ENCODE peak calls at places on chromosomes 11 and 22, in four cellular contexts. V, B, D and O are unnamed samples.

GRCh38 chr22:39596601-39597000 is 26.0 kb downstream of the CACNA1I start:
- DNase-seq in V (no peak), B (no peak), D (no peak), O (no peak)

GRCh38 chr22:26673485-26673884 is 16.1 kb downstream of the MIAT start:
- DNase-seq in V (no peak), B (peak), D (peak), O (peak)

GRCh38 chr11:111913997-111914396 is 1.5 kb downstream of the HSPB2 start:
- DNase-seq in V (no peak), B (peak), D (no peak), O (no peak)

GRCh38 chr11:73325036-73325981 is 17.2 kb downstream of the ARHGEF17 start:
- DNase-seq in V (no peak), B (peak), D (no peak), O (peak)

GRCh38 chr11:68832476-68833176 is 9.1 kb downstream of the CPT1A start:
- DNase-seq in V (no peak), B (no peak), D (no peak), O (no peak)

GRCh38 chr11:18203723-18204122 is 31.1 kb downstream of the MRGPRX4 start:
- DNase-seq in V (peak), B (peak), D (peak), O (peak)

GRCh38 chr11:123072279-123072678 is 10.3 kb upstream of the HSPA8 start:
- DNase-seq in V (no peak), B (no peak), D (no peak), O (no peak)

GRCh38 chr11:68837583-68838571 is 3.8 kb downstream of the CPT1A start:
- DNase-seq in V (no peak), B (no peak), D (no peak), O (no peak)

GRCh38 chr11:100403817-100404216 is 283.3 kb upstream of the ARHGAP42 start:
- DNase-seq in V (no peak), B (peak), D (no peak), O (no peak)

GRCh38 chr11:69744435-69744834 is 30.7 kb downstream of the FGF4 start:
- DNase-seq in V (peak), B (peak), D (no peak), O (no peak)

GRCh38 chr22:32650553-32651345 is 150.8 kb upstream of the TIMP3 start:
- DNase-seq in V (peak), B (peak), D (peak), O (no peak)

GRCh38 chr22:40491990-40492631 is 121.7 kb downstream of the SGSM3 start:
- DNase-seq in V (no peak), B (peak), D (no peak), O (peak)

GRCh38 chr11:291281-292210 is 2.6 kb downstream of the PGGHG start:
- DNase-seq in V (no peak), B (no peak), D (no peak), O (no peak)

GRCh38 chr11:126914941-126915340 is 85.6 kb downstream of the KIRREL3 start:
- DNase-seq in V (peak), B (peak), D (no peak), O (no peak)

GRCh38 chr22:20509344-20510047 is 2.1 kb downstream of the MED15 start:
- DNase-seq in V (peak), B (peak), D (peak), O (peak)

GRCh38 chr11:16857186-16857585 is 118.7 kb downstream of the C11orf58 start:
- DNase-seq in V (no peak), B (no peak), D (peak), O (no peak)

GRCh38 chr22:31155425-31155824 is 4.6 kb upstream of the RNF185 start:
- DNase-seq in V (no peak), B (peak), D (no peak), O (no peak)

GRCh38 chr11:69931060-69931910 is 112.1 kb upstream of the FGF3 start:
- DNase-seq in V (no peak), B (no peak), D (no peak), O (no peak)

GRCh38 chr11:112227002-112227401 is 774 bp downstream of the PTS start:
- DNase-seq in V (peak), B (peak), D (peak), O (no peak)

GRCh38 chr22:19523240-19524169 is 705 bp downstream of the CLDN5 start:
- DNase-seq in V (peak), B (peak), D (no peak), O (peak)

GRCh38 chr11:32781721-32782120 is 12.7 kb downstream of the CCDC73 start:
- DNase-seq in V (no peak), B (no peak), D (no peak), O (no peak)

GRCh38 chr11:18705651-18706281 is 7.2 kb downstream of the TMEM86A start:
- DNase-seq in V (no peak), B (no peak), D (no peak), O (no peak)

GRCh38 chr11:85310479-85310878 is 316.7 kb downstream of the DLG2 start:
- DNase-seq in V (no peak), B (no peak), D (no peak), O (no peak)

GRCh38 chr11:129435499-129436245 is 60.0 kb downstream of the BARX2 start:
- DNase-seq in V (no peak), B (no peak), D (no peak), O (no peak)

GRCh38 chr22:46290121-46290842 is 6.4 kb upstream of the GTSE1 start:
- DNase-seq in V (no peak), B (no peak), D (no peak), O (no peak)

GRCh38 chr11:11964774-11965150 is 43.7 kb downstream of the DKK3 start:
- DNase-seq in V (no peak), B (no peak), D (no peak), O (no peak)

GRCh38 chr11:45847908-45848316 is 637 bp downstream of the CRY2 start:
- DNase-seq in V (peak), B (peak), D (peak), O (peak)

GRCh38 chr11:27469333-27469680 is 3.3 kb downstream of the LGR4 start:
- DNase-seq in V (no peak), B (no peak), D (no peak), O (no peak)

GRCh38 chr22:25404556-25404922 is 159.9 kb upstream of the GRK3 start:
- DNase-seq in V (no peak), B (no peak), D (peak), O (no peak)

DNA sequence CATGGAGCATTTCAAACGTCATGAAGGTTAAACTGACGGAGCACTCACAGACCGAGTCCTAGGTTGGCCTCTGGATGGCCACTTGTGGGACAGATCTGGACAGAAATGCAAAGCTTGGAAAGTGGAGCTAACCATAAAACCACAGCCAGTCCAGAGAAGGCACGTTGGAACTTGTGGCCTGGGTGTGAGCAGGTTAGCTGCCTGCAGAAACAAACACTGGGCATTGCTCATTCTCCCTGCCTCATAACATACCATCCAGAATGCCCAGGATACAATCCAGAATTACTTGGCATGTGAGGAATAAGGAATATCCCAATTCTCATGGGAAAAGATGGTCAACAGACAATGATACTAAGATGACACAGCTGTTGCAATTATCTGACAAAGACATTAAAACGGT is 1005.0 kb downstream of the TBC1D22A start:
- DNase-seq in V (no peak), B (no peak), D (no peak), O (no peak)
- H3K4me3 ChIP-seq in V (no peak), B (no peak), D (no peak), O (no peak)

DNA sequence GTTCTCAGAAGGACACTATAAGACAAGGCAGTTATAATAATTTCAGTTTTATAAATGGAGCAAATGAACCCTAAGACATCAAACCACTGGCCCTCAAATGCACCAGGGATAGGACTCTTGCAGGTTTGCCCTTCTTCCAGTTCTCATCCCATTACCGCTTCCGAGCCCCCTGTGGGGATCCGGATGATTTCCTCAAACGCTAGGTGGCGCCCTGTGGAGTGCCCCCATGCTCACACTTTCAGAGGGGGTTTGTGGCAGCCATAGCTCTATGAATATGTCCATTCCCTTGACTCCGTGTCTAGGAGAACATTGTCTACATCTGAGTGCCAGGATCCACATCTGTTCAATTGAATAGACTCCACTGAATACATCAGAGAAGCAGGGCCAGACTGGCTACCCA is 816.3 kb downstream of the NTM start:
- DNase-seq in V (no peak), B (no peak), D (peak), O (no peak)
- TF ChIP-seq CTCF in V (peak), B (peak), D (no peak), O (peak)

DNA sequence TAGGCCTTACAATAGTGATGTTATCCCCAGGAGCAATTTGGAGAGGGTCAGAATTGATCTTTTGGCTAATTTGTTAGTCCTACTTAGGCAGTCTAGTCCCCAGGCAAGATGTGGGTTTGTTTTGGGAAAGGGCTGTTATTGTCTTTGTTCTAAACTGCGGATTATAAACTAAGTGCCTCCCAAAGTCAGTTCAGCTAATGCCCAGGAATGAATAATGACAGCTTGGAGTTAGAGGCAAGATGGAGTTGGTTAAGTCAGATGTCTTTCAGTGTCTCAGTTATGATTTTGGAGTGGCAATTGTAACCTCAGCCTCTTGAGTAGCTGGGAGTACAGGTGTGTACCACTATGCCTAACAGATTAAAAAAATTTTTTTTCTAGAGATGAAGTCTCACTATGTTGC is 7.3 kb upstream of the CLNS1A start:
- DNase-seq in V (no peak), B (no peak), D (no peak), O (no peak)
- H3K4me3 ChIP-seq in V (no peak), B (no peak), D (no peak), O (no peak)

DNA sequence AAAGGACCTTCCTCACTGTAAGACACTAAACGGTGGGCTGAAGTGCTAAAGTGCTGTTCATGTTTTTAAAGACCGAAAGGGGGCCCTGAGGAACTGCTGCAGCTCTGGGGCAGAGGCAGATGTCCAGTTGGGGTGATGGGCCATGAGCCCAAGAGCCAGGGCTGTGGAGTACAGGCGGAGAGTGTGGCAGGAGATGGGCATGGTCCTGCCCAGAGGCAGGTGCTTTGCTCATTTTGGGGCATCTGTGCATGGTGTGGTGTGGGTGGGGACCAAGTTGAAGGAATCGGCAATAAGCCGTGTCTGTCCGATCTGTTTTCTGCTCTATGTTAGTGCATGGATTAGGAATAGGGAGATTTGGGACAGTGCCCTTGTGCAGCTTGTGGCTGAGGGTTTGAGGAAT is 258.3 kb downstream of the NTM start:
- DNase-seq in V (no peak), B (no peak), D (no peak), O (no peak)
- TF ChIP-seq CTCF in V (no peak), B (no peak), D (no peak), O (no peak)

GRCh38 chr11:75554258-75555022 is 7.6 kb upstream of the SERPINH1 start:
- DNase-seq in V (peak), B (peak), D (peak), O (no peak)
- H3K4me3 ChIP-seq in V (peak), B (peak), D (no peak), O (no peak)

DNA sequence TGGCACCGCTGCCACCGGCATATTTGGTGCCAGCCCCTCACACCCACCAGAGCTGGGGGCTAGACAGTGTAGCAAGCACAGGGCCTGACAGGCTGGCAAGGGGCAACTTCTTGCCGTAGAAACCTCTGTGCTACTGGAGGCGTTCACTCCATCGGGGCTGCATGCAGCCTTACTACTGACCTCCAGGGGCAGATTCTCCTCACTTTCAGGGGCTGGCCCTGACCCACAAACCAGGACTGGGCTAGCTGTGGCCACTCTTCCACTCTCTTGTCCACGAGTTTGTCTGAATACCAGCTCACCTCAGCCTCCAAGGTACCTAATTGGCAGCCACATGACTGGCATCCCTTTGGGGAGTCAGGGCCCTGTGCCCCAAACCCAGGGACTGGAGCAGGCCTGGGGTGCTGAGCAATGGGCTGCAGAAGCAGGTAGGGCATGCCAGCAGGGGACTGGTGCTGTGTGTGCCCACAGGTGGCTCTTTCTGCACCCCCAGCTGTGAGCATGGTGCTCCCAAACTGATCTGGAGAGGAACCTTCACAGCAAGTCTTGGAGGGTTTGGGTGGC is 2.1 kb upstream of the LMO1 start:
- DNase-seq in V (no peak), B (no peak), D (no peak), O (no peak)
- TF ChIP-seq CTCF in V (peak), B (no peak), D (no peak), O (no peak)

DNA sequence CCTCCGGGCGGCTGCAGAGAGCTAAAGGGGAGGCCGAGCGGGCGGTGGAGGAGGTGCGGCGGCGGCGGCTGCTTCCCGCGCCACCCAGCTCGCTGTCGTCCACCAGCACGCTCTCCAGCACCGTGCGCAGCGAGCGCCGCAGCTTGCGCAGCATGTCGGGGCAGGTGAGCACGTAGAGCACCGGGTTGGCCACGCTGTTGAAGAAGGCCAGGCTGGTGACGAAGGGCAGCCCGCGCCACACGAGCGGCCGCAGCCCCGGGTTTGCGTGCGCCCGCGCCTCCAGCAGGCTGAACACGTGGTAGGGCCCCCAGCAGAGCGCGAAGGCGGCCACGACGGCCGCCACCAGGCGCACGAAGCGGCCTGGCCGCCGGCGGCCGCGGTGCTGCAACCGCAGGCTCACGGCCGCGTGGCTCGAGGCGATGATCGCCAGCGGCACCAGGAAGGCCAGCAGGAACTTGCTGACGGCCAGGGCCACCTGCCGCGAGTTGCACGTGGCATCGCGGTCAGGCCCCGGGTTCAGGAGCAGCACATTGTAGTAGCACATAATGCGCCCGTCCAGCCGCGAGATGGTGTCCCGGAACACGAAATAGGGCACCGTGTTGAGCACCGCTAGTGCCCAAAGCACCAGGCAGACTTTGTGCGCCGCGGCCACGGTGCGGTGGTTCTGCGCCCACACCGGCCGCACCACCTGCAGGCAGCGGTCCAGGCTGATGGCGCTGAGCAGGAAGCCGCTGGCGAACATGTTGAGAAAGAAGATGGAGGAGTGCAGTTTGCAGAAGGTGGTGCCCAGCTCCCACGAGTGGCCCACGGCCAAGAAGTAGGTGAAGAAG is 2.9 kb downstream of the PTGDR2 start:
- DNase-seq in V (no peak), B (no peak), D (no peak), O (no peak)
- H3K4me3 ChIP-seq in V (no peak), B (no peak), D (no peak), O (no peak)

DNA sequence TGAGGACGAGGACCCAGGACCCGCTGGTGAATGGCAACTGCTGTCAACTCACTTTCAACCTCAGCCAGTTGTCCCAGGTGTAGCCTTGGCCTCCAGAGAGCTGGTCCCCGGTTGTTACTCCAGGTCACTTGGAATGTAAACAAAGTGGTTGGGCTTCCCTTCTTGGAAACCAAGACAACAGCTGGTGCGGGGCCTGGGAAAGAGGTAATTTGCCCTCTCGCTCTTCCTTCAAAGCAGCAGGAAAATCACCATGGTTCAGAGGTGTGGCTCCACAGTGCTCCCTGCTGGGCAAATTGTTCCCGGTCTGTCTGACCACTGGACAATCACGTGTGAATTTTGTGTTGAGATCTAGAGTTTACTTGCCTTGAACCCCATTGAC is 15.0 kb downstream of the SLC1A2 start:
- DNase-seq in V (no peak), B (peak), D (peak), O (peak)
- TF ChIP-seq CTCF in V (peak), B (peak), D (peak), O (peak)

GRCh38 chr22:38314140-38314991 is 2.9 kb downstream of the CSNK1E start:
- DNase-seq in V (no peak), B (peak), D (no peak), O (peak)

GRCh38 chr22:38316340-38317236 is 645 bp downstream of the CSNK1E start:
- DNase-seq in V (no peak), B (peak), D (peak), O (peak)

GRCh38 chr22:38315801-38316339 is 1.4 kb downstream of the CSNK1E start:
- DNase-seq in V (no peak), B (peak), D (no peak), O (no peak)

GRCh38 chr22:38313384-38313955 is 3.8 kb downstream of the CSNK1E start:
- DNase-seq in V (peak), B (peak), D (no peak), O (peak)

DNA sequence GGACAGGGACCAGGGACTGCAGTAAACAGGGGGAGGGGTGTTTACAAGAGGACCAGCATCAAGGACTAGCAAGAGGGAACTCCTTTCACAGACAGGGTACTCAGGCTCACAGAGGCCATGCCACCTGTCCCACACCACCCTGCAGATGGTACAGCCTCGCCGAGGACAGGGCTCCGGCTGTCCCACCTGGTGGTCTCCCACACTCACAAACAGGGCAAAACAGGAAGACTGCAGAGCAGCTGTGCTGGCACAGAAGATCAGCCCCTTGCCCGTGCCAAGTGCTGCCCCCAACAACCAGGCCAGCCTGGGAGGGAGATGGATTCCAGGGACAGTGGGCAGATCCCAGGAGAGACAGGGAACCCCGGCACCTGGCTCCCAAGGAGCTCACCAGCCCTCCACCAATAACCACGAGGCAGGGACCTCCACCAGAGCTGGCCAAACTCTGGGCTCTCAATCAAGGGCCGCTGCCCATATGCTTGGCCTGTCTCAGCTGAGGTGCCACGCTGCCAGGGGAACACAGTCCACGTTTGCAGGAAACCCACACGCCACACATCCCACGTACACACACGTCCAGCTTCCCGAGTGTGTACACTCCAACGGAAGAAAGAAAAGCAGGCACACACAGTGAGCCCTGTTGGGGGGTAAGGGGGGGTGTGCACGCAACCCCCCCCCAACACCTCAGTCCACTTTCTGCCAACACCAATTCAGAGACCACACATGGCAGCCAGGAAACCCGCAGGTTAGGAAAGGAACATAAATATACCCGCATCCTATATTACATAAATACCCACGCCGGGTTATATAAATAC is 2.0 kb downstream of the CSNK1E start:
- DNase-seq in V (no peak), B (peak), D (no peak), O (peak)
- H3K4me3 ChIP-seq in V (peak), B (peak), D (peak), O (peak)